ENCODE peak calls at places on chromosomes 13 and 19, in six cellular contexts. H is stimulated activated CD8-positive, alpha-beta memory T cell treated with anti-CD3 and anti-CD28 coated beads, Interleukin-12 subunit alpha, Interleukin-12 subunit beta, amount 100 ng/mL, for 4 hours; U is SK-MEL-5; D is stomach; L is cardiac muscle cell; V is stimulated activated CD4-positive, alpha-beta T cell treated with anti-CD3 and anti-CD28 coated beads, Interleukin-15, amount 100 ng/mL, for 24 hours. M is an unnamed sample.

GRCh38 chr19:31781542-31781941 is 432.3 kb upstream of the TSHZ3 start:
- DNase-seq in U (no peak), V (no peak), D (no peak), L (no peak), H (no peak), M (no peak)

GRCh38 chr13:99085139-99085845 is 107.4 kb upstream of the DOCK9 start:
- DNase-seq in U (no peak), L (peak; percentile 28), D (no peak), H (no peak), V (peak; percentile 26), M (peak; percentile 17)

GRCh38 chr13:85650613-85651012 is 148.6 kb downstream of the SLITRK6 start:
- DNase-seq in L (no peak), D (no peak), V (no peak), U (no peak), H (no peak), M (no peak)

GRCh38 chr13:51502206-51502651 is 49.4 kb upstream of the INTS6 start:
- DNase-seq in V (peak; percentile 55), D (no peak), L (no peak), H (no peak), U (no peak), M (no peak)

GRCh38 chr13:29537736-29538624 is 57.5 kb downstream of the SLC7A1 start:
- DNase-seq in V (no peak), D (no peak), H (no peak), L (no peak), U (no peak), M (no peak)

GRCh38 chr13:106291006-106291405 is 244.5 kb downstream of the EFNB2 start:
- DNase-seq in U (no peak), L (no peak), H (no peak), V (no peak), D (no peak), M (no peak)

GRCh38 chr13:29939158-29939557 is 88.7 kb upstream of the UBL3 start:
- DNase-seq in H (no peak), U (no peak), L (no peak), D (no peak), V (no peak), M (no peak)

GRCh38 chr19:41309225-41310030 is 544 bp upstream of the CCDC97 start:
- DNase-seq in D (no peak), V (no peak), H (no peak), U (no peak), L (no peak), M (no peak)

GRCh38 chr19:51690359-51691121 is 2.6 kb upstream of the SPACA6 start:
- DNase-seq in U (no peak), D (peak; percentile 58), L (peak; percentile 75), H (peak; percentile 18), V (peak; percentile 82), M (peak; percentile 90)

GRCh38 chr13:94708971-94709614 is 3.3 kb downstream of the SOX21 start:
- DNase-seq in D (no peak), H (no peak), U (no peak), V (no peak), L (no peak), M (no peak)

GRCh38 chr19:54916822-54917221 is 10.9 kb downstream of the NCR1 start:
- DNase-seq in D (no peak), V (no peak), H (no peak), U (no peak), L (no peak), M (no peak)

GRCh38 chr13:114148521-114148855 is 16.1 kb upstream of the RASA3 start:
- DNase-seq in U (no peak), D (peak; percentile 51), L (no peak), V (peak; percentile 85), H (peak; percentile 69), M (no peak)

GRCh38 chr19:41000310-41000737 is 9.2 kb downstream of the CYP2B6 start:
- DNase-seq in L (no peak), U (no peak), H (no peak), D (peak; percentile 61), V (no peak), M (peak; percentile 39)

GRCh38 chr13:66585669-66586203 is 644.4 kb downstream of the PCDH9 start:
- DNase-seq in V (no peak), L (no peak), D (no peak), H (no peak), U (peak; percentile 7), M (no peak)

GRCh38 chr19:29772696-29773095 is 39.1 kb upstream of the CCNE1 start:
- DNase-seq in H (no peak), V (no peak), L (no peak), U (no peak), D (no peak), M (no peak)

GRCh38 chr19:29677001-29677781 is 11.9 kb downstream of the PLEKHF1 start:
- DNase-seq in U (no peak), V (no peak), D (no peak), L (no peak), H (no peak), M (no peak)

GRCh38 chr13:31056650-31057275 is 104.9 kb downstream of the HSPH1 start:
- DNase-seq in U (no peak), L (no peak), D (no peak), H (no peak), V (no peak), M (no peak)

GRCh38 chr19:58575183-58576041 is 2.3 kb upstream of the MZF1 start:
- DNase-seq in D (peak; percentile 87), V (peak; percentile 89), H (peak; percentile 63), L (peak; percentile 95), U (peak; percentile 89), M (peak; percentile 97)

GRCh38 chr13:32024750-32025149 is 6.8 kb upstream of the FRY start:
- DNase-seq in V (no peak), L (no peak), D (no peak), H (no peak), U (no peak), M (no peak)

GRCh38 chr19:48945415-48945814 is 9.3 kb upstream of the BAX start:
- DNase-seq in V (no peak), L (no peak), U (no peak), D (no peak), H (no peak), M (no peak)

GRCh38 chr13:100828226-100828625 is 153.6 kb upstream of the TMTC4 start:
- DNase-seq in L (peak; percentile 5), D (no peak), U (peak; percentile 61), H (no peak), V (no peak), M (no peak)

GRCh38 chr19:49512970-49513745 is 697 bp downstream of the FCGRT start:
- DNase-seq in D (peak; percentile 59), L (peak; percentile 77), U (no peak), V (peak; percentile 51), H (no peak), M (peak; percentile 78)

GRCh38 chr19:48501961-48502719 is 9.5 kb downstream of the LMTK3 start:
- DNase-seq in D (peak; percentile 95), V (peak; percentile 81), L (peak; percentile 94), U (peak; percentile 72), H (no peak), M (peak; percentile 97)

GRCh38 chr19:38649305-38650179 is 2.1 kb downstream of the ACTN4 start:
- DNase-seq in L (no peak), D (peak; percentile 61), H (no peak), U (no peak), V (no peak), M (peak; percentile 54)

GRCh38 chr13:33229446-33230177 is 55.9 kb downstream of the STARD13 start:
- DNase-seq in U (peak; percentile 99), H (no peak), L (no peak), D (no peak), V (no peak), M (no peak)

GRCh38 chr13:33341861-33342452 is 56.4 kb upstream of the STARD13 start:
- DNase-seq in D (no peak), U (no peak), H (no peak), L (no peak), V (no peak), M (no peak)

GRCh38 chr19:5929179-5929578 is 15.1 kb downstream of the CAPS start:
- DNase-seq in U (no peak), L (no peak), H (no peak), D (no peak), V (no peak), M (no peak)

GRCh38 chr19:35879770-35880317 is 11.5 kb downstream of the APLP1 start:
- DNase-seq in U (peak; percentile 84), L (peak; percentile 95), V (peak; percentile 91), H (no peak), D (peak; percentile 89), M (peak; percentile 95)

GRCh38 chr19:8148410-8149231 is 771 bp downstream of the FBN3 start:
- DNase-seq in U (no peak), V (peak; percentile 34), D (no peak), L (peak; percentile 67), H (no peak), M (peak; percentile 77)

GRCh38 chr13:67224148-67224846 is 5.8 kb downstream of the PCDH9 start:
- DNase-seq in D (peak; percentile 87), H (no peak), V (peak; percentile 56), U (peak; percentile 85), L (peak; percentile 86), M (peak; percentile 91)

GRCh38 chr13:110907951-110908898 is 6.6 kb downstream of the ANKRD10 start:
- DNase-seq in D (peak; percentile 71), L (no peak), V (peak; percentile 31), H (no peak), U (peak; percentile 60), M (peak; percentile 59)

GRCh38 chr19:33472696-33473624 is 48.6 kb downstream of the PEPD start:
- DNase-seq in H (no peak), U (peak; percentile 36), D (no peak), V (no peak), L (no peak), M (no peak)

GRCh38 chr19:14114854-14115253 is 2.7 kb downstream of the PRKACA start:
- DNase-seq in L (peak; percentile 44), U (peak; percentile 62), H (peak; percentile 21), D (peak; percentile 60), V (peak; percentile 66), M (no peak)

GRCh38 chr19:40948580-40949299 is 42.3 kb upstream of the CYP2B6 start:
- DNase-seq in V (no peak), D (no peak), H (no peak), L (no peak), U (no peak), M (no peak)

M was measured in hepatocyte.